ENCODE peak calls at places on chromosomes 12 and 14, in four cellular contexts. D is K562, R is GM12878, C is HepG2. O is an unnamed sample.

GRCh38 chr14:104388631-104389325 is 190.8 kb upstream of the C14orf180 start:
- DNase-seq in D (no peak), R (no peak), C (no peak), O (no peak)

GRCh38 chr12:54988402-54989054 is 4.0 kb upstream of the TESPA1 start:
- DNase-seq in D (peak), R (no peak), C (no peak), O (no peak)

GRCh38 chr12:52769946-52770345 is 7.2 kb downstream of the KRT76 start:
- DNase-seq in D (no peak), R (no peak), C (no peak), O (no peak)

GRCh38 chr12:100668939-100669536 is 95.6 kb downstream of the GAS2L3 start:
- DNase-seq in D (peak), R (no peak), C (peak), O (peak)

GRCh38 chr14:66403183-66403582 is 83.0 kb upstream of the CCDC196 start:
- DNase-seq in D (no peak), R (no peak), C (peak), O (peak)

GRCh38 chr12:103578926-103579325 is 8.1 kb upstream of the STAB2 start:
- DNase-seq in D (no peak), R (no peak), C (no peak), O (no peak)

GRCh38 chr12:114626-115211 is 48.2 kb downstream of the IQSEC3 start:
- DNase-seq in D (no peak), R (no peak), C (no peak), O (no peak)

GRCh38 chr14:37545174-37545573 is 49.9 kb downstream of the FOXA1 start:
- DNase-seq in D (no peak), R (no peak), C (no peak), O (no peak)

GRCh38 chr14:76050797-76051392 is 65.3 kb downstream of the IFT43 start:
- DNase-seq in D (peak), R (peak), C (peak), O (peak)
- TF ChIP-seq TARDBP in D (no peak), R (no peak), C (no peak), O (no peak)

GRCh38 chr12:114921796-114922195 is 237.8 kb upstream of the TBX3 start:
- DNase-seq in D (no peak), R (no peak), C (no peak), O (no peak)

GRCh38 chr12:114926341-114926740 is 242.4 kb upstream of the TBX3 start:
- DNase-seq in D (no peak), R (no peak), C (no peak), O (no peak)

GRCh38 chr12:114919479-114919878 is 235.5 kb upstream of the TBX3 start:
- DNase-seq in D (no peak), R (no peak), C (peak), O (no peak)

GRCh38 chr12:114920828-114921579 is 237.0 kb upstream of the TBX3 start:
- DNase-seq in D (no peak), R (no peak), C (no peak), O (no peak)

GRCh38 chr12:114925076-114925475 is 241.1 kb upstream of the TBX3 start:
- DNase-seq in D (no peak), R (no peak), C (no peak), O (no peak)
- TF ChIP-seq TARDBP in D (no peak), R (no peak), C (no peak), O (no peak)

DNA sequence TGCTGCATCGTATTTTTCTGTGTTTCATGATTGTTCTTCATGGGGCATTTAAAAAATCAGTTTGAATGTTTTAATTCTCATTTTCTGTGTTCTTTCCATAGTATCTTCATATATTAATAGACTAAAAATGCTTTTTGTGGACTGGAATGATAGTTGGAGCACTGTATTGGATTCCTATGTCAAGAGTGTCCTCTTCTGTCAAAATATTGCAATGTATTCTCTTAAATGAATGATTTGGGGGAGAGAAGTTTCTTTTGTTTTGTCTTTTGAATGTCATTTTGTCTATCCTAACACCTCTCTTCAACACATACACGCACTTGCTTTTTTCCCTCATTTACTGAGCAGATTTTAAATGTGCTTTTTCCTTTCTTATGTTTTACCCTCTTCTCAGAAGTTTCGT is 4.7 kb upstream of the EIF2S3B start:
- DNase-seq in D (no peak), R (no peak), C (no peak), O (no peak)
- TF ChIP-seq TARDBP in D (no peak), R (no peak), C (no peak), O (no peak)

GRCh38 chr12:71972441-71973074 is 33.9 kb downstream of the TPH2 start:
- DNase-seq in D (peak), R (no peak), C (no peak), O (no peak)
- TF ChIP-seq TARDBP in D (no peak), R (no peak), C (no peak), O (no peak)